ENCODE peak calls at places on chromosome 3, in nine cellular contexts. L is right lobe of liver, Z is body of pancreas, W is adrenal gland, Q is erythroblast, P is heart left ventricle, Y is NB4, E is A549, S is ovary. B is an unnamed sample.

GRCh38 chr3:128294999-128295468 is 141.8 kb downstream of the EEFSEC start:
- DNase-seq in L (no peak), Z (no peak), W (peak), Q (no peak), P (no peak), Y (no peak), E (no peak), S (no peak), B (no peak)

GRCh38 chr3:137259709-137260108 is 301.9 kb downstream of the IL20RB start:
- DNase-seq in L (no peak), Z (no peak), W (no peak), Q (no peak), P (peak), Y (no peak), E (no peak), S (peak), B (no peak)

GRCh38 chr3:86867990-86868389 is 123.0 kb downstream of the VGLL3 start:
- DNase-seq in L (no peak), Z (no peak), W (no peak), Q (no peak), P (no peak), Y (no peak), E (no peak), S (no peak), B (no peak)

GRCh38 chr3:36827133-36827532 is 62.8 kb upstream of the DCLK3 start:
- DNase-seq in L (no peak), Z (no peak), W (no peak), Q (no peak), P (no peak), Y (no peak), E (no peak), S (peak), B (no peak)

GRCh38 chr3:147945968-147946519 is 536.9 kb downstream of the ZIC1 start:
- DNase-seq in L (peak), Z (peak), W (peak), Q (no peak), P (peak), Y (peak), E (peak), S (no peak), B (peak)

GRCh38 chr3:50122071-50122470 is 33.1 kb upstream of the SEMA3F start:
- DNase-seq in L (no peak), Z (no peak), W (no peak), Q (no peak), P (no peak), Y (no peak), E (no peak), S (no peak), B (no peak)

GRCh38 chr3:112990672-112991602 is at the start of gene GTPBP8:
- DNase-seq in L (peak), Z (peak), W (peak), Q (peak), P (peak), Y (peak), E (peak), S (peak), B (peak)

GRCh38 chr3:117846238-117846637 is 1136.7 kb downstream of the TUSC7 start:
- DNase-seq in L (no peak), Z (no peak), W (no peak), Q (no peak), P (no peak), Y (no peak), E (no peak), S (no peak), B (no peak)

GRCh38 chr3:192847918-192848317 is 69.7 kb downstream of the MB21D2 start:
- DNase-seq in L (no peak), Z (no peak), W (no peak), Q (no peak), P (no peak), Y (no peak), E (no peak), S (no peak), B (no peak)

GRCh38 chr3:195096053-195096452 is 174.9 kb downstream of the XXYLT1 start:
- DNase-seq in L (no peak), Z (no peak), W (no peak), Q (no peak), P (no peak), Y (no peak), E (no peak), S (no peak), B (no peak)

GRCh38 chr3:14730703-14731102 is 55.8 kb downstream of the C3orf20 start:
- DNase-seq in L (no peak), Z (no peak), W (no peak), Q (no peak), P (no peak), Y (no peak), E (no peak), S (no peak), B (no peak)

GRCh38 chr3:152279474-152279873 is 10.7 kb downstream of the MBNL1 start:
- DNase-seq in L (no peak), Z (no peak), W (no peak), Q (peak), P (no peak), Y (peak), E (no peak), S (no peak), B (no peak)

GRCh38 chr3:133040696-133041523 is 2.7 kb downstream of the TMEM108 start:
- DNase-seq in L (peak), Z (peak), W (peak), Q (peak), P (peak), Y (peak), E (peak), S (peak), B (peak)

GRCh38 chr3:38009807-38010591 is 19.4 kb downstream of the VILL start:
- DNase-seq in L (no peak), Z (no peak), W (no peak), Q (no peak), P (no peak), Y (no peak), E (no peak), S (peak), B (no peak)

GRCh38 chr3:188682316-188682715 is 489.5 kb upstream of the TPRG1 start:
- DNase-seq in L (no peak), Z (no peak), W (no peak), Q (no peak), P (no peak), Y (no peak), E (no peak), S (no peak), B (no peak)

GRCh38 chr3:82048711-82049110 is 287.3 kb upstream of the GBE1 start:
- DNase-seq in L (no peak), Z (no peak), W (no peak), Q (no peak), P (no peak), Y (no peak), E (no peak), S (no peak), B (no peak)

GRCh38 chr3:113552851-113553250 is 20.5 kb downstream of the SIDT1 start:
- DNase-seq in L (no peak), Z (no peak), W (no peak), Q (peak), P (no peak), Y (peak), E (no peak), S (no peak), B (no peak)

GRCh38 chr3:134364061-134364935 is 9.9 kb downstream of the AMOTL2 start:
- DNase-seq in L (peak), Z (peak), W (peak), Q (no peak), P (peak), Y (peak), E (peak), S (peak), B (peak)

GRCh38 chr3:134809412-134810051 is 14.5 kb downstream of the EPHB1 start:
- DNase-seq in L (no peak), Z (no peak), W (no peak), Q (peak), P (no peak), Y (no peak), E (no peak), S (no peak), B (no peak)

GRCh38 chr3:97713634-97714033 is 50.9 kb upstream of the ARL6 start:
- DNase-seq in L (no peak), Z (no peak), W (no peak), Q (peak), P (no peak), Y (no peak), E (no peak), S (no peak), B (no peak)

GRCh38 chr3:77500711-77501110 is 460.8 kb downstream of the ROBO2 start:
- DNase-seq in L (no peak), Z (no peak), W (no peak), Q (no peak), P (no peak), Y (no peak), E (no peak), S (no peak), B (no peak)

GRCh38 chr3:41874022-41874421 is 87.9 kb downstream of the ULK4 start:
- DNase-seq in L (no peak), Z (no peak), W (no peak), Q (no peak), P (no peak), Y (peak), E (no peak), S (no peak), B (no peak)

GRCh38 chr3:127676456-127676855 is 3.7 kb downstream of the ABTB1 start:
- DNase-seq in L (no peak), Z (no peak), W (peak), Q (no peak), P (no peak), Y (no peak), E (no peak), S (peak), B (no peak)

GRCh38 chr3:99659965-99660364 is 21.6 kb downstream of the COL8A1 start:
- DNase-seq in L (no peak), Z (no peak), W (no peak), Q (no peak), P (no peak), Y (no peak), E (no peak), S (no peak), B (no peak)

GRCh38 chr3:64518950-64519349 is 168.8 kb downstream of the ADAMTS9 start:
- DNase-seq in L (no peak), Z (no peak), W (no peak), Q (no peak), P (no peak), Y (no peak), E (no peak), S (no peak), B (no peak)

GRCh38 chr3:17307889-17308288 is 423.1 kb downstream of the PLCL2 start:
- DNase-seq in L (no peak), Z (no peak), W (no peak), Q (no peak), P (no peak), Y (no peak), E (no peak), S (no peak), B (no peak)

GRCh38 chr3:197366301-197367044 is 68.1 kb upstream of the DLG1 start:
- DNase-seq in L (no peak), Z (no peak), W (no peak), Q (no peak), P (no peak), Y (no peak), E (no peak), S (no peak), B (peak)

GRCh38 chr3:133958071-133958806 is 62.6 kb upstream of the RAB6B start:
- DNase-seq in L (no peak), Z (peak), W (no peak), Q (no peak), P (no peak), Y (no peak), E (no peak), S (no peak), B (no peak)

GRCh38 chr3:41933154-41933676 is 28.7 kb downstream of the ULK4 start:
- DNase-seq in L (no peak), Z (no peak), W (no peak), Q (no peak), P (no peak), Y (no peak), E (no peak), S (no peak), B (no peak)

GRCh38 chr3:58672451-58672850 is 5.9 kb upstream of the FAM3D start:
- DNase-seq in L (no peak), Z (peak), W (no peak), Q (no peak), P (no peak), Y (no peak), E (no peak), S (no peak), B (no peak)

GRCh38 chr3:8893001-8893400 is 70.3 kb downstream of the RAD18 start:
- DNase-seq in L (no peak), Z (no peak), W (no peak), Q (no peak), P (no peak), Y (no peak), E (no peak), S (no peak), B (no peak)

GRCh38 chr3:38605981-38606380 is 43.5 kb downstream of the SCN5A start:
- DNase-seq in L (no peak), Z (no peak), W (no peak), Q (no peak), P (no peak), Y (no peak), E (no peak), S (peak), B (no peak)

DNA sequence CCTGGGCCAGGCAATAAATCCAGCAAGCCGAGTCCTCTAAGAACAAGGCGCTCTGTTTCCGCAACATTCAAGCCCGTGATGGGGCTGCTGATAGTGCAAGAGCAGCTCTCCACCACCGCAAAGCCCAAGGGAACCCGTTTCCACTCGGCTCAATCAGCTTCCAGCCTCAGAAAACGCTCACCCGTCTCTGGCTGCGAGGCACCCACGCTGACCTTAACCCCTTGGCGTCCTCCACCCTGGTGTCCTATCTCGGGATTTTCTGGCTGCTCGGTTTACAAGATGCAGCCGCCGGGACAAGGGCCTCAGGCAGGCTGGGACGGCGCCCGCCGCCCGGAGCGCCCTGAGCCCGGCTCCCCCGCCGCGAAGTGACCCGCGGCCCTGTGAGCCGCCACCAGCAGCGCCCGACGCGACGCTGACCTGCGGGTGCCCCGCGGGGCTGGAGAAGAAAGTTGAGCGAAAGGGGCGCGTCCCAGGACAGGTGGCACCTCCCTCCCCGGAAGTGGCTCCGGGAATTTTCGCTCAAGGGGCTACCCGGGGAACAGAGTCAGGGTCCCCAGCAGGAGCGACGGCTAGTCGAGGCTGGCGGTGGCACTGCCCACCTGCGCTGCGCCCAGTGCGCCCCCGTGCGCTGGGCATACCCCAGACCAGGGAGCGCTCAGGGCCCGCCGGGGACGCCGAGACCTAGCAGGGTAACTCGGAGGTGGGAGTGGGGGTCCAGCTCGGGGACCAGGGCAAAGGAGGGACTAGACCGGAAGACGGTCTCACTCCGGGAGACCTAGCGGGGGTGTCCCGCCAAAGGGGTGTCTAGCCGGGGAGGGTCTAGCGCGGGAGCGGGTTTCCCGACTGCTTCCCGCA is 18.1 kb downstream of the SPATA12 start:
- DNase-seq in L (no peak), Z (peak), W (peak), Q (peak), P (peak), Y (peak), E (peak), S (peak), B (peak)
- TF ChIP-seq POLR2A in L (no peak), Z (peak), W (peak), Q (no peak), P (no peak), Y (no peak), E (peak), S (no peak), B (no peak)

GRCh38 chr3:66500575-66501482 is at the start of gene LRIG1:
- DNase-seq in L (peak), Z (peak), W (peak), Q (peak), P (peak), Y (peak), E (peak), S (peak), B (peak)
- TF ChIP-seq POLR2A in L (peak), Z (peak), W (peak), Q (peak), P (peak), Y (no peak), E (peak), S (peak), B (peak)

DNA sequence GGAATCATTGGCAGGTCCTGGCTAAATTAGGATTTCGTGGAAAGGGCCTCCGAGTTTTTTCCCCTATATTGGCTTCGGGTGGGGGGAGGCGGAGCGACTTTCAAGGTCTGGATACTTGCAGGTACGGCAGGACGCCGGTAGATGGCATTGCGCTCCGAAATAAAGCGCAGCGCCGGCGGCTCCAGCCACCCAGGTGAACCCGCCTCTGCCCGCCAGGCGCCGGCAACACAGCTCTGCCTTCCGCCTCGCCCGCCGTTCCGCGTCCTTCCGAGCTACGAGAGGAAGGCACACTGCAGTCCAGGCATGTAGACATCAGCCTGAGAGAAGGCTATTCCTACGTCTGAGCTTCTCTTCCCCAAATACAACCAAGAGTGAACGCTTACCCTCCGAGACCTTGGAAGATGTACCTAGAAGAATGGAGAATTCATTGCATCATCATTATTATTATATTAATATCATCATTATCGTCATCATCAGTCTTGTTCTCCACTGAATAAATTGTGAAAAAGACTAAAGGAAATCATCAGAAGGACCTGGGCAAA is 514.1 kb downstream of the MECOM start:
- DNase-seq in L (peak), Z (peak), W (peak), Q (peak), P (peak), Y (peak), E (peak), S (peak), B (peak)
- TF ChIP-seq POLR2A in L (no peak), Z (no peak), W (no peak), Q (no peak), P (no peak), Y (no peak), E (no peak), S (no peak), B (no peak)

GRCh38 chr3:150739877-150740645 is 22.9 kb downstream of the SIAH2 start:
- DNase-seq in L (peak), Z (no peak), W (peak), Q (no peak), P (no peak), Y (no peak), E (no peak), S (no peak), B (no peak)

GRCh38 chr3:150739200-150739863 is 23.6 kb downstream of the SIAH2 start:
- DNase-seq in L (no peak), Z (no peak), W (no peak), Q (peak), P (no peak), Y (no peak), E (no peak), S (no peak), B (no peak)

GRCh38 chr3:150741497-150742140 is 21.4 kb downstream of the SIAH2 start:
- DNase-seq in L (peak), Z (no peak), W (no peak), Q (peak), P (no peak), Y (no peak), E (no peak), S (no peak), B (no peak)

GRCh38 chr3:150742141-150742523 is 20.8 kb downstream of the SIAH2 start:
- DNase-seq in L (peak), Z (no peak), W (no peak), Q (no peak), P (no peak), Y (no peak), E (no peak), S (no peak), B (no peak)

GRCh38 chr3:150740733-150741496 is 22.1 kb downstream of the SIAH2 start:
- DNase-seq in L (peak), Z (no peak), W (peak), Q (no peak), P (no peak), Y (no peak), E (no peak), S (peak), B (no peak)
- TF ChIP-seq POLR2A in L (peak), Z (no peak), W (peak), Q (no peak), P (no peak), Y (no peak), E (no peak), S (no peak), B (no peak)

GRCh38 chr3:34808287-34808686 is 831.0 kb upstream of the ARPP21 start:
- DNase-seq in L (no peak), Z (no peak), W (no peak), Q (no peak), P (no peak), Y (no peak), E (no peak), S (no peak), B (no peak)
- TF ChIP-seq POLR2A in L (no peak), Z (no peak), W (no peak), Q (no peak), P (no peak), Y (no peak), E (no peak), S (no peak), B (no peak)

GRCh38 chr3:150761831-150762661 is 923 bp downstream of the SIAH2 start:
- DNase-seq in L (peak), Z (peak), W (peak), Q (peak), P (peak), Y (peak), E (peak), S (peak), B (peak)

GRCh38 chr3:150759947-150760346 is 3.0 kb downstream of the SIAH2 start:
- DNase-seq in L (no peak), Z (no peak), W (no peak), Q (no peak), P (no peak), Y (no peak), E (no peak), S (no peak), B (no peak)

GRCh38 chr3:150759319-150759718 is 3.6 kb downstream of the SIAH2 start:
- DNase-seq in L (no peak), Z (no peak), W (no peak), Q (no peak), P (no peak), Y (no peak), E (no peak), S (no peak), B (no peak)

GRCh38 chr3:150762662-150763121 is 277 bp downstream of the SIAH2 start:
- DNase-seq in L (no peak), Z (no peak), W (no peak), Q (no peak), P (no peak), Y (no peak), E (no peak), S (no peak), B (no peak)

DNA sequence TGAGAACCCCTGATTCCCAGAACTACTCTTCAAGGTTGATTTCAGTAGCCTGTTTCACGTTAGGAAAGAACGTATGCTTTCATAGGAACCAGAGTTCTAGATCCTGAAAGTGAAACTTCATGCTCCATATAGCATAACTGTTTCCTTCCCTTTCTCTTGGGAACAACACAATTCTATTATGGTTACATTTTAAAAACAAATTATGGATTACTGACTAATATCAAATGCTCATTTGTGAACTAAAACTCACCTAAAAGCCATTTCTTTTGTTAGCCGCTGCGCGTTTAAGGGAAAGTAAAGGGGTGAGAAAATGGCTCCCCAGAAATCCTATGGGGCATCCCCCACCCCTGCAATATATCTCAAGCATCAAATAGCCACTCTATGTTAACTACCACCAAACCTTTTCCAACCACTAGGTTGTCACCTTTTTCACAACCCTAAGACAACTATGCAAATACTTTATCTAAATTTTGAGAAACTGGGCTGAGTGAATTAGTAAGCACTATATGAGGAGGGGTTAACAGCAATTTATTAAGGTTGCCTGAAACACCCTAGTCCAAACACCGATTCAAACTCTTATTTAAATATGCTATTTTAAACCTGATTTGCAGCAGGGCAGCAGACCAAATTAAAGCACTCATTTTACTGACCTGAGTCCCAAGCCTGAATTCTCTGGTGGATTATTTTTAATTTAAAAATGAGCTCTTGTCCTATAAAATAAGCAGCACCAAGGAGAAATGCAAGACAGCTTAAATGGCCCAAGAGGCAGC is 2.4 kb downstream of the SIAH2 start:
- DNase-seq in L (no peak), Z (no peak), W (no peak), Q (peak), P (no peak), Y (no peak), E (no peak), S (no peak), B (no peak)
- TF ChIP-seq POLR2A in L (no peak), Z (no peak), W (no peak), Q (no peak), P (no peak), Y (no peak), E (no peak), S (no peak), B (no peak)

GRCh38 chr3:184710870-184711365 is 946 bp downstream of the MAGEF1 start:
- DNase-seq in L (no peak), Z (peak), W (peak), Q (peak), P (no peak), Y (no peak), E (no peak), S (no peak), B (no peak)
- TF ChIP-seq POLR2A in L (no peak), Z (no peak), W (no peak), Q (no peak), P (no peak), Y (peak), E (no peak), S (no peak), B (no peak)

B was measured in H54.